ENCODE peak calls at places on chromosomes 3 and 15, in four cellular contexts. B, G, L and I are unnamed samples.

GRCh38 chr3:132507657-132508056 is 89.4 kb upstream of the ACKR4 start:
- DNase-seq in B (no peak), L (no peak), G (peak), I (no peak)

GRCh38 chr3:14877404-14877803 is 58.6 kb downstream of the FGD5 start:
- DNase-seq in G (no peak), B (no peak), L (no peak), I (no peak)

GRCh38 chr15:89167267-89168176 is 53.9 kb downstream of the RLBP1 start:
- DNase-seq in G (peak), L (peak), B (peak), I (no peak)

GRCh38 chr3:39783730-39784129 is 25.7 kb upstream of the MYRIP start:
- DNase-seq in L (no peak), B (no peak), G (no peak), I (no peak)

GRCh38 chr3:37183375-37183831 is 9.0 kb upstream of the LRRFIP2 start:
- DNase-seq in B (no peak), L (no peak), G (peak), I (no peak)

GRCh38 chr3:178083906-178084823 is 452.1 kb upstream of the KCNMB2 start:
- DNase-seq in B (no peak), L (no peak), G (peak), I (no peak)

GRCh38 chr15:101244039-101244781 is 7.6 kb downstream of the CHSY1 start:
- DNase-seq in L (peak), B (no peak), G (no peak), I (no peak)

GRCh38 chr15:101702077-101702476 is 22.2 kb downstream of the TARS3 start:
- DNase-seq in L (no peak), G (peak), B (no peak), I (no peak)

GRCh38 chr15:69298697-69299441 is at the start of gene PAQR5:
- DNase-seq in L (peak), G (peak), B (no peak), I (no peak)

GRCh38 chr3:64954995-64955636 is 267.3 kb upstream of the ADAMTS9 start:
- DNase-seq in B (no peak), G (peak), L (no peak), I (no peak)

GRCh38 chr3:196547067-196547466 is 21.3 kb downstream of the WDR53 start:
- DNase-seq in L (no peak), B (no peak), G (no peak), I (no peak)

GRCh38 chr15:88803241-88803919 is at the start of gene ACAN:
- DNase-seq in B (no peak), G (no peak), L (no peak), I (no peak)

GRCh38 chr15:50798684-50799083 is 33.2 kb upstream of the SPPL2A start:
- DNase-seq in G (peak), L (no peak), B (no peak), I (no peak)

GRCh38 chr15:73601449-73602425 is 31.5 kb downstream of the NPTN start:
- DNase-seq in G (peak), L (no peak), B (no peak), I (no peak)

GRCh38 chr3:16058511-16058910 is 116.0 kb upstream of the GALNT15 start:
- DNase-seq in L (no peak), G (peak), B (no peak), I (no peak)

GRCh38 chr3:160395297-160395696 is 3.7 kb downstream of the IFT80 start:
- DNase-seq in B (no peak), G (peak), L (no peak), I (no peak)

GRCh38 chr15:70792171-70792573 is 28.8 kb upstream of the UACA start:
- DNase-seq in L (no peak), G (peak), B (no peak), I (no peak)

GRCh38 chr15:35173444-35174118 is 88.5 kb upstream of the NANOGP8 start:
- DNase-seq in B (no peak), G (no peak), L (no peak), I (no peak)

GRCh38 chr3:70360985-70361384 is 48.5 kb upstream of the MDFIC2 start:
- DNase-seq in L (no peak), G (peak), B (no peak), I (no peak)

GRCh38 chr3:15332405-15333098 is at the start of gene SH3BP5:
- DNase-seq in B (peak), L (peak), G (peak), I (peak)

GRCh38 chr3:52385157-52385556 is 59.7 kb downstream of the SEMA3G start:
- DNase-seq in G (peak), L (peak), B (no peak), I (no peak)

GRCh38 chr15:54990793-54991192 is 205.9 kb downstream of the RSL24D1 start:
- DNase-seq in B (no peak), G (no peak), L (no peak), I (no peak)

GRCh38 chr3:149252272-149252671 is 30.6 kb upstream of the CP start:
- DNase-seq in B (no peak), G (no peak), L (no peak), I (no peak)

GRCh38 chr15:51576911-51577500 is 45.6 kb downstream of the DMXL2 start:
- DNase-seq in B (no peak), G (no peak), L (no peak), I (no peak)

GRCh38 chr3:45795509-45795881 is 841 bp downstream of the SLC6A20 start:
- DNase-seq in L (no peak), G (no peak), B (no peak), I (peak)

GRCh38 chr3:164450276-164450905 is 627.9 kb downstream of the SI start:
- DNase-seq in G (no peak), L (no peak), B (no peak), I (no peak)

GRCh38 chr15:28920781-28921331 is 35.1 kb downstream of the APBA2 start:
- DNase-seq in L (no peak), B (no peak), G (no peak), I (no peak)

GRCh38 chr3:58432905-58433304 is 727 bp downstream of the PDHB start:
- DNase-seq in G (no peak), L (no peak), B (no peak), I (no peak)

GRCh38 chr15:101183226-101183925 is 68.5 kb downstream of the CHSY1 start:
- DNase-seq in L (no peak), B (no peak), G (no peak), I (no peak)

GRCh38 chr15:60649845-60650548 is 171.1 kb upstream of the ICE2 start:
- DNase-seq in L (peak), B (peak), G (peak), I (no peak)

GRCh38 chr3:128432898-128433629 is 33.6 kb downstream of the DNAJB8 start:
- DNase-seq in B (no peak), L (no peak), G (no peak), I (no peak)

GRCh38 chr3:138114988-138115971 is at the start of gene DZIP1L:
- DNase-seq in G (peak), L (peak), B (no peak), I (no peak)

GRCh38 chr15:29800441-29801366 is 21.6 kb downstream of the TJP1 start:
- DNase-seq in G (no peak), L (no peak), B (no peak), I (no peak)